ENCODE peak calls at places on chromosomes 2 and 18, in seven cellular contexts. H is HCT116, W is SK-N-SH, M is HepG2, L is K562, F is H1, J is GM12878. V is an unnamed sample.

GRCh38 chr2:108392029-108392428 is 14.3 kb downstream of the SULT1C4 start:
- DNase-seq in J (no peak), M (peak), W (no peak), F (no peak), H (no peak), L (no peak), V (no peak)

GRCh38 chr2:231679906-231680283 is 28.4 kb upstream of the PTMA start:
- DNase-seq in M (no peak), F (no peak), L (no peak), W (no peak), H (no peak), J (no peak), V (no peak)

GRCh38 chr2:202425036-202425435 is 48.9 kb downstream of the BMPR2 start:
- DNase-seq in W (no peak), H (no peak), M (no peak), J (no peak), L (no peak), F (no peak), V (no peak)

GRCh38 chr2:27370816-27371620 is 602 bp downstream of the SNX17 start:
- DNase-seq in L (peak), W (peak), H (no peak), J (peak), M (no peak), F (no peak), V (no peak)

GRCh38 chr2:99169534-99169933 is 11.3 kb downstream of the MITD1 start:
- DNase-seq in J (no peak), M (no peak), W (no peak), F (no peak), L (no peak), H (no peak), V (no peak)

GRCh38 chr2:98705333-98705617 is 25.7 kb downstream of the MGAT4A start:
- DNase-seq in F (no peak), W (no peak), M (no peak), J (no peak), L (no peak), H (no peak), V (no peak)

GRCh38 chr2:11930211-11930761 is 183.9 kb downstream of the LPIN1 start:
- DNase-seq in H (no peak), F (no peak), J (no peak), L (no peak), W (peak), M (no peak), V (no peak)

GRCh38 chr2:208584387-208584965 is 177.9 kb downstream of the PTH2R start:
- DNase-seq in H (no peak), M (no peak), L (no peak), W (no peak), J (no peak), F (no peak), V (no peak)

GRCh38 chr2:166632616-166633015 is 138.6 kb upstream of the SCN7A start:
- DNase-seq in J (no peak), W (no peak), M (no peak), F (no peak), L (no peak), H (no peak), V (peak)

GRCh38 chr2:23926289-23926749 is 604 bp downstream of the ATAD2B start:
- DNase-seq in J (no peak), W (peak), H (no peak), F (no peak), L (no peak), M (no peak), V (no peak)

GRCh38 chr2:135662088-135662487 is 79.6 kb upstream of the UBXN4 start:
- DNase-seq in F (no peak), L (no peak), H (no peak), J (no peak), M (no peak), W (no peak), V (no peak)

GRCh38 chr2:61937881-61938280 is 32.4 kb downstream of the COMMD1 start:
- DNase-seq in M (no peak), H (no peak), J (no peak), W (no peak), L (no peak), F (no peak), V (no peak)

GRCh38 chr2:135121016-135121657 is 69.0 kb downstream of the RAB3GAP1 start:
- DNase-seq in J (no peak), H (no peak), L (no peak), F (no peak), M (no peak), W (no peak), V (no peak)

GRCh38 chr2:25131567-25132295 is 36.6 kb downstream of the POMC start:
- DNase-seq in W (no peak), M (no peak), J (no peak), H (no peak), L (peak), F (no peak), V (no peak)

GRCh38 chr2:55779459-55780421 is 86.1 kb upstream of the PNPT1 start:
- DNase-seq in M (peak), J (no peak), L (no peak), F (no peak), H (peak), W (no peak), V (peak)

GRCh38 chr2:226995625-226996041 is 159.8 kb downstream of the RHBDD1 start:
- DNase-seq in H (peak), J (no peak), M (no peak), W (no peak), L (no peak), F (no peak), V (peak)

GRCh38 chr2:145569108-145569507 is 1049.2 kb upstream of the ZEB2 start:
- DNase-seq in L (no peak), H (no peak), W (no peak), F (no peak), M (no peak), J (no peak), V (no peak)

GRCh38 chr2:204264068-204264693 is 281.1 kb upstream of the PARD3B start:
- DNase-seq in W (no peak), L (no peak), F (no peak), J (no peak), H (no peak), M (no peak), V (no peak)

GRCh38 chr2:214772443-214773034 is 36.9 kb downstream of the BARD1 start:
- DNase-seq in M (no peak), F (no peak), L (no peak), H (no peak), W (no peak), J (no peak), V (no peak)

GRCh38 chr2:131039908-131040660 is 53.2 kb downstream of the FAM168B start:
- DNase-seq in M (no peak), J (no peak), L (no peak), F (no peak), H (no peak), W (no peak), V (no peak)

GRCh38 chr2:27489498-27490397 is at the start of gene IFT172:
- DNase-seq in M (peak), W (peak), H (peak), J (peak), F (peak), L (peak), V (peak)

GRCh38 chr18:55083461-55083860 is 124.2 kb upstream of the CCDC68 start:
- DNase-seq in W (no peak), J (no peak), H (no peak), L (no peak), F (no peak), M (no peak), V (no peak)

GRCh38 chr18:57107141-57107832 is 39.6 kb upstream of the BOD1L2 start:
- DNase-seq in F (no peak), H (no peak), J (no peak), M (peak), W (no peak), L (peak), V (peak)
- TF ChIP-seq JUND in F (no peak), H (no peak), J (no peak), M (no peak), W (no peak), L (no peak), V (no peak)

DNA sequence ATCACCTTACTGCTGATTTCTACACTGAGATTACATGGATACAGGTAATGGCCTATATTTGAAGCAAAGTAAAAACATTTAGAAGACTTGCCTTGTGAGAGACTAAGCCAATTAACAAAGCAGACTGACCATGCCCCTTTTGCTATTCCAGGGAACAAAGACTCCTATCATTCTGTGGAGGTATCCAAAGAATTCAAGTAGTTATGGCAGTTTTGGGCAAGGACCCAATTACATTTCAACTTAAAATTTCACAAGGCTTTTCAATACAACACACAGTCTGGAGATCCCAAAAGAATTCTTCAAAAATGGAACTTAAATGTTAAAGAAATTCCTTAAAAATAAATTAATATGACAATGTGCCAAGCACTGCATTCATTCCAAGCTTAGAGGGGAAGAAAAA is 109.2 kb upstream of the CHRNA1 start:
- DNase-seq in J (no peak), M (no peak), L (no peak), W (no peak), H (no peak), F (no peak), V (no peak)
- TF ChIP-seq JUND in J (no peak), M (no peak), L (no peak), W (no peak), H (no peak), F (no peak), V (no peak)

DNA sequence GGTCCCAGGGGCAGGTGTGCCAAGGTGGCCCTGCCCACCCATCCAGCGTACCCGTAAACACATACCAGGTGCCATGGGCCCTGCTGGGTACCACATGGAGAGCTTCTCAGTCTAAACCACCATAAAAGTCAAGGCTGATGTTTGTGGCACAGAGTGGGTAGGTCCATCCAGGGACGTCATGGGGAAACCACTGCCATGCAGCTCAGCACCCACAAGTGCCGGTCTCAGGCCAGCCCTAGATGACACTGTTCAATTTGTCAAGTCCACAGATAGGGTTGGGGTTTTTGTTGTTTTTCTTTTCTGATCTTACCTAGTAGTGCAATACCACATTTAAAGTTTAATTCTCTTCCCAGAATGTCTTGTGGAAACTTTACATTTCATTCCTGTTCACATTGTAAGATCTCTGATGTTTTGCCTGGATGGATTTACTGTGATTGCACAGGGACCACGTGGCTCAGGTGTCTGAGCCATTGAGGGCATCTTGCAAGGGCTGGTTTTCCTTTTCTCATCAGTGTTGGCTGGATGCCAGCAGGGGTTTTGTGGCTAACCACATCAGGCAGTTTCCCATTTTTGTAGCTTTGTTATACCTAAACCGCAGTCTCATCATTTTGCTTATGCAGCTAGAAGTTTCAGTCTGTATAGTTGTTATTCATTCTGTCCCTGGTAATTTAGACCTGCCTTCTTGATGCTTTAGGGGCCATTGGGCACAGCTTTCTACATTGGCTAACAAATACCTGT is 64.7 kb downstream of the STK25 start:
- DNase-seq in H (no peak), J (peak), F (no peak), M (no peak), L (no peak), W (peak), V (no peak)
- TF ChIP-seq JUND in H (no peak), J (no peak), F (no peak), M (no peak), L (no peak), W (no peak), V (no peak)

GRCh38 chr2:172734711-172735645 is 667 bp upstream of the RAPGEF4 start:
- DNase-seq in H (no peak), F (no peak), J (no peak), M (no peak), L (no peak), W (no peak), V (no peak)
- TF ChIP-seq JUND in H (no peak), F (no peak), J (no peak), M (no peak), L (no peak), W (no peak), V (no peak)

DNA sequence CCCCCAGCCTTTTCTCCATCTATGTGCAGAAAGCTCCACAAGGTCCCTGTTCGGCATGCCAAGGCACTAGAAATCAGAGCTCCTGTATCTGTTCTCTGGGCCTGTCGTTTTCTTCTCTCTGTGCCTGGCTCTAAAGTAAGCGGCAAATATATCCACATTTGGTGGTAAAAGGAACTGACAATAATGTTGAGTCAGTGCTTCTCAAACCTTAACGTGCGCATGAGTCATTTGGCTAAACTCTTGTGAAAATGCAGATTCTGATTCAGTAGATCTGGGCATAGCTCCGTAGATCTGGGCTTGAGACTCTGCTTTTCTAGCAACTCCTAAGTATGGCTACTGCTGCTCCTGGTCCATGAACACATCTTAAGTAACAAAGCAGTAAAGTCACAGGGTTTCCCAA is 16.5 kb upstream of the ACSL3 start:
- DNase-seq in W (no peak), L (no peak), J (no peak), M (no peak), F (no peak), H (peak), V (no peak)
- TF ChIP-seq JUND in W (peak), L (peak), J (no peak), M (no peak), F (no peak), H (peak), V (no peak)

GRCh38 chr18:10661333-10661732 is 135.5 kb downstream of the NAPG start:
- DNase-seq in F (no peak), H (no peak), M (no peak), L (no peak), W (no peak), J (no peak), V (no peak)
- TF ChIP-seq JUND in F (no peak), H (no peak), M (no peak), L (no peak), W (no peak), J (no peak), V (no peak)

GRCh38 chr2:100192300-100192699 is 49.9 kb upstream of the AFF3 start:
- DNase-seq in W (no peak), M (no peak), J (no peak), L (no peak), F (no peak), H (no peak), V (no peak)

GRCh38 chr2:100195942-100196341 is 53.6 kb upstream of the AFF3 start:
- DNase-seq in J (no peak), H (no peak), L (no peak), M (no peak), F (no peak), W (no peak), V (no peak)

GRCh38 chr2:100194951-100195350 is 52.6 kb upstream of the AFF3 start:
- DNase-seq in M (no peak), H (no peak), W (no peak), F (no peak), L (no peak), J (no peak), V (no peak)

GRCh38 chr2:100193334-100193733 is 50.9 kb upstream of the AFF3 start:
- DNase-seq in J (no peak), L (no peak), W (no peak), H (no peak), M (no peak), F (no peak), V (no peak)

DNA sequence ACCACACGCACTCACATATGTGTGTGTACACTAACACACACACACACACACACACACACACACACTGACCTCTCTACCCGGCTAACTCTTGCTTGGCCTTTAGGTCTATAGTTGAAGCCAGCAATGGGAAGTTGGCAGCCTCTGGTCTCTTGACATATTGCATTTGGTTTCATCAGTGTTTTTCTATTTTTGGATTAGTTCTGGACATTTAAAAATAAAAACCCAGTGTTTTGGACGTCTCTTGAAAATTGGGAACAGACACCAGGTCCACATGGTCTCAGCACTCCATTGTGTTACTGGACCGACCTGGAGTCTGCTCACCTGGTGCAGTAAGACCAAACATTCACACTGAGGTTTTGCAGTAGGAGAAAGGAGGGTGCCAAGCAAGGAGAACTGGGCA is 50.4 kb upstream of the AFF3 start:
- DNase-seq in F (no peak), L (no peak), J (no peak), W (no peak), M (no peak), H (no peak), V (no peak)
- TF ChIP-seq JUND in F (no peak), L (no peak), J (no peak), W (no peak), M (no peak), H (no peak), V (no peak)

GRCh38 chr2:155266109-155266508 is 567.6 kb downstream of the KCNJ3 start:
- DNase-seq in F (no peak), W (no peak), M (no peak), J (no peak), L (no peak), H (no peak), V (no peak)

GRCh38 chr2:155266579-155266978 is 568.1 kb downstream of the KCNJ3 start:
- DNase-seq in H (no peak), M (no peak), F (no peak), W (no peak), L (no peak), J (no peak), V (no peak)
- TF ChIP-seq JUND in H (no peak), M (no peak), F (no peak), W (no peak), L (no peak), J (no peak), V (no peak)

DNA sequence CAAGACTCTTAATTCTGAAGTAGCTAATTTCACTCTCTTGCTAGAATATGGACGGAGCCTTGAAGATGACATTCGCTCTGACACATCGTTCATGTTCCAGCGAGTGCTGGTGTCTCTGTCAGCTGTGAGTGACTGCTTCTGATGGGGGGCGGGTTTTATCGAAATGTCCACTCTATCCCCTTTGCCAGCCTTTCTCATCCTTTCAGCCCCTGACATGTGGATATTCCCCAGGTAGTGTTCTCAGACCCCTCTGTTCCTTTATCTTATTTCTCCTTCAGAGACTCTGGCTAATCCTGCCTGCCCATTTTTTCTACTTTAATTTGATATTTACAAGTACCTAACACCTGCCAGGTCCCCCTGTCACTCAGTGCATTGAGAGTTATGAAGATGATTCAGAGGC is 18.9 kb upstream of the GMCL1 start:
- DNase-seq in W (no peak), L (no peak), H (no peak), F (no peak), M (no peak), J (no peak), V (no peak)
- TF ChIP-seq JUND in W (no peak), L (no peak), H (no peak), F (no peak), M (no peak), J (no peak), V (no peak)

GRCh38 chr2:44126106-44126797 is 42.4 kb upstream of the PPM1B start:
- DNase-seq in W (no peak), J (no peak), M (no peak), H (no peak), F (no peak), L (no peak), V (no peak)
- TF ChIP-seq JUND in W (no peak), J (no peak), M (no peak), H (no peak), F (no peak), L (no peak), V (no peak)